ENCODE peak calls at places on chromosome 9, in four cellular contexts. P is substantia nigra, Q is mesothelial cell of epicardium, V is T-helper 2 cell. R is an unnamed sample.

GRCh38 chr9:14132798-14133197 is 181.1 kb downstream of the NFIB start:
- DNase-seq in P (no peak), Q (no peak), V (no peak), R (no peak)

GRCh38 chr9:69658987-69659677 is 13.0 kb downstream of the APBA1 start:
- DNase-seq in P (no peak), Q (no peak), V (no peak), R (no peak)

GRCh38 chr9:134335095-134335489 is 8.8 kb downstream of the RXRA start:
- DNase-seq in P (no peak), Q (no peak), V (no peak), R (no peak)

GRCh38 chr9:121676916-121677315 is 25.5 kb downstream of the DAB2IP start:
- DNase-seq in P (no peak), Q (no peak), V (no peak), R (no peak)

GRCh38 chr9:69385474-69386091 is 60.6 kb downstream of the ENTREP1 start:
- DNase-seq in P (no peak), Q (no peak), V (no peak), R (no peak)

GRCh38 chr9:98888794-98889495 is 54.8 kb upstream of the COL15A1 start:
- DNase-seq in P (no peak), Q (no peak), V (no peak), R (no peak)

GRCh38 chr9:134619456-134619982 is 22.1 kb upstream of the COL5A1 start:
- DNase-seq in P (no peak), Q (peak), V (no peak), R (no peak)

GRCh38 chr9:125639057-125639456 is 68.0 kb downstream of the MAPKAP1 start:
- DNase-seq in P (no peak), Q (no peak), V (no peak), R (no peak)

GRCh38 chr9:128587453-128587852 is 35.1 kb downstream of the SPTAN1 start:
- DNase-seq in P (no peak), Q (no peak), V (peak), R (no peak)

GRCh38 chr9:116395409-116396037 is 241.9 kb downstream of the PAPPA start:
- DNase-seq in P (no peak), Q (no peak), V (no peak), R (no peak)

GRCh38 chr9:34417734-34418133 is 40.6 kb downstream of the FAM219A start:
- DNase-seq in P (no peak), Q (no peak), V (no peak), R (no peak)

GRCh38 chr9:115636596-115636995 is 517.0 kb upstream of the PAPPA start:
- DNase-seq in P (no peak), Q (no peak), V (no peak), R (no peak)

GRCh38 chr9:38243993-38244392 is 148.5 kb upstream of the ALDH1B1 start:
- DNase-seq in P (no peak), Q (no peak), V (no peak), R (no peak)

GRCh38 chr9:137075275-137075775 is 2.0 kb upstream of the UAP1L1 start:
- DNase-seq in P (no peak), Q (no peak), V (no peak), R (no peak)

GRCh38 chr9:81825831-81826540 is 102.2 kb upstream of the SPATA31D4 start:
- DNase-seq in P (no peak), Q (no peak), V (no peak), R (no peak)

GRCh38 chr9:86064220-86064619 is 35.1 kb downstream of the GOLM1 start:
- DNase-seq in P (no peak), Q (no peak), V (no peak), R (no peak)

GRCh38 chr9:130846487-130847305 is 11.6 kb downstream of the ABL1 start:
- DNase-seq in P (peak), Q (no peak), V (no peak), R (peak)

GRCh38 chr9:36284226-36284625 is 26.0 kb upstream of the GNE start:
- DNase-seq in P (no peak), Q (no peak), V (no peak), R (no peak)

GRCh38 chr9:115691097-115691496 is 462.5 kb upstream of the PAPPA start:
- DNase-seq in P (no peak), Q (no peak), V (no peak), R (peak)

GRCh38 chr9:102740578-102740977 is 254.6 kb upstream of the CYLC2 start:
- DNase-seq in P (no peak), Q (no peak), V (no peak), R (no peak)

GRCh38 chr9:127974002-127974768 is 6.6 kb downstream of the EEIG1 start:
- DNase-seq in P (no peak), Q (no peak), V (no peak), R (no peak)

GRCh38 chr9:70753311-70753710 is 338.9 kb upstream of the KLF9 start:
- DNase-seq in P (no peak), Q (no peak), V (no peak), R (no peak)

GRCh38 chr9:99103505-99103904 is 1.4 kb upstream of the TGFBR1 start:
- DNase-seq in P (no peak), Q (no peak), V (no peak), R (no peak)

GRCh38 chr9:128473104-128473503 is 17.3 kb downstream of the ODF2 start:
- DNase-seq in P (no peak), Q (no peak), V (no peak), R (no peak)

GRCh38 chr9:81636280-81636653 is 53.1 kb downstream of the TLE1 start:
- DNase-seq in P (no peak), Q (no peak), V (no peak), R (no peak)

GRCh38 chr9:134811673-134812668 is 68.6 kb upstream of the FCN2 start:
- DNase-seq in P (no peak), Q (no peak), V (no peak), R (peak)

GRCh38 chr9:95065224-95065623 is 252.3 kb downstream of the FANCC start:
- DNase-seq in P (peak), Q (no peak), V (no peak), R (no peak)

GRCh38 chr9:26706223-26706622 is 186.4 kb downstream of the CAAP1 start:
- DNase-seq in P (no peak), Q (no peak), V (no peak), R (no peak)

GRCh38 chr9:73683862-73684591 is 532.4 kb downstream of the ANXA1 start:
- DNase-seq in P (no peak), Q (no peak), V (no peak), R (peak)

GRCh38 chr9:96503918-96504317 is 53.9 kb downstream of the HABP4 start:
- DNase-seq in P (no peak), Q (no peak), V (no peak), R (no peak)

GRCh38 chr9:37464426-37465248 is 613 bp downstream of the ZBTB5 start:
- DNase-seq in P (peak), Q (peak), V (peak), R (peak)

GRCh38 chr9:118305371-118305770 is 601.2 kb downstream of the TLR4 start:
- DNase-seq in P (no peak), Q (no peak), V (no peak), R (no peak)

GRCh38 chr9:99259231-99259918 is 37.3 kb downstream of the SEC61B start:
- DNase-seq in P (peak), Q (no peak), V (no peak), R (no peak)

GRCh38 chr9:6054280-6055099 is 39.1 kb upstream of the RANBP6 start:
- DNase-seq in P (peak), Q (peak), V (peak), R (peak)

GRCh38 chr9:15299374-15299939 is 7.6 kb downstream of the TTC39B start:
- DNase-seq in P (no peak), Q (no peak), V (peak), R (no peak)

GRCh38 chr9:133682961-133683493 is 46.9 kb downstream of the DBH start:
- DNase-seq in P (no peak), Q (no peak), V (no peak), R (no peak)

GRCh38 chr9:126788631-126789349 is 16.1 kb upstream of the ZBTB43 start:
- DNase-seq in P (no peak), Q (no peak), V (no peak), R (peak)